ENCODE peak calls at places on chromosomes 3 and 15, in four cellular contexts. D is IMR-90, F is A549, Y is K562. R is an unnamed sample.
A peak's percentile ranks its signal among the peaks of the same experiment; 100 is the strongest.

GRCh38 chr3:18111702-18112311 is 313.3 kb downstream of the SATB1 start:
- DNase-seq in D (peak; percentile 29), F (no peak), Y (no peak), R (peak; percentile 31)

GRCh38 chr3:127925384-127925783 is 10.4 kb downstream of the KBTBD12 start:
- DNase-seq in D (no peak), F (no peak), Y (no peak), R (peak; percentile 12)

GRCh38 chr3:100709840-100710235 is 544 bp downstream of the TFG start:
- DNase-seq in D (peak; percentile 20), F (peak; percentile 21), Y (peak; percentile 71), R (no peak)

GRCh38 chr15:65773386-65774111 is 18.5 kb downstream of the DENND4A start:
- DNase-seq in D (no peak), F (no peak), Y (no peak), R (peak; percentile 88)

GRCh38 chr15:86139828-86140227 is 60.2 kb downstream of the AGBL1 start:
- DNase-seq in D (no peak), F (peak; percentile 18), Y (peak; percentile 17), R (no peak)

GRCh38 chr3:165669502-165669901 is 167.7 kb downstream of the BCHE start:
- DNase-seq in D (peak; percentile 33), F (no peak), Y (no peak), R (no peak)

GRCh38 chr15:71337197-71337845 is 222.1 kb downstream of the THSD4 start:
- DNase-seq in D (no peak), F (no peak), Y (no peak), R (no peak)

GRCh38 chr3:72245183-72245811 is 460.3 kb upstream of the PROK2 start:
- DNase-seq in D (no peak), F (no peak), Y (no peak), R (no peak)

GRCh38 chr15:59349715-59350420 is 22.8 kb downstream of the MYO1E start:
- DNase-seq in D (peak; percentile 94), F (peak; percentile 90), Y (peak; percentile 16), R (no peak)

GRCh38 chr15:66477011-66477410 is 20.6 kb downstream of the SNAPC5 start:
- DNase-seq in D (no peak), F (no peak), Y (no peak), R (no peak)

GRCh38 chr15:34987623-34987981 is 485 bp downstream of the ZNF770 start:
- DNase-seq in D (no peak), F (no peak), Y (no peak), R (no peak)

GRCh38 chr3:99954914-99955644 is 137.4 kb downstream of the CMSS1 start:
- DNase-seq in D (no peak), F (no peak), Y (no peak), R (no peak)

GRCh38 chr15:67085818-67086649 is 20.6 kb downstream of the SMAD3 start:
- DNase-seq in D (peak; percentile 88), F (no peak), Y (no peak), R (peak; percentile 97)

GRCh38 chr15:51286816-51287215 is 51.6 kb downstream of the CYP19A1 start:
- DNase-seq in D (no peak), F (peak; percentile 33), Y (no peak), R (no peak)

DNA sequence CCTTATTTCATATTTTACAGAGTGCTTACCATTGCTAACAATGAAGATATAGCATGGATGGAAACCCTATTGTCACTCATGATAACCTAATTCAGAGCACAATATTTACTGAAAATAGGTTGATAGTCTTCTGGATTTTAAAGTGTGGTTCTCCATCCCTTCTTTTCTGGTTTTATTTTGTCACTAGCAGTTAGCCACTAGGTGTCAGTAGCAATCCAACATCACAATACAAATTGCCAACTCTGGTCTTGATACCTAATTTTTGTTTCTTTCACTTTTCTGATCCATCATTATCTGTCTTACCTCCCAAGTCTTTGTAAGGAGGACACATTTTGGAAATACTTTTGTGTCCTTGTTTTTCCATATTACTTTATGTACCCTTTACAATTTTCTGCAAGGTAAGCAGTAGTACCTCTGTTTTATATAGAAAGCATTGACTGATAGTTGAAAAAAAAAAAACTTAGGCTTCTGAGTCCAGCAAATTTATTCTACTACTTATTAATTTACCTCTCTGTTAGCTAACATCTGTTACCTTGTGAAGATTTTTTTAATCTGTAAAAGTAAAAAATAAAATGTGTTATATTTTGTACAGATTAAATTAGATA is 28.3 kb upstream of the CRYBG3 start:
- DNase-seq in D (peak; percentile 64), F (peak; percentile 60), Y (peak; percentile 5), R (peak; percentile 4)
- TF ChIP-seq ELK1 in D (no peak), F (no peak), Y (no peak), R (no peak)

DNA sequence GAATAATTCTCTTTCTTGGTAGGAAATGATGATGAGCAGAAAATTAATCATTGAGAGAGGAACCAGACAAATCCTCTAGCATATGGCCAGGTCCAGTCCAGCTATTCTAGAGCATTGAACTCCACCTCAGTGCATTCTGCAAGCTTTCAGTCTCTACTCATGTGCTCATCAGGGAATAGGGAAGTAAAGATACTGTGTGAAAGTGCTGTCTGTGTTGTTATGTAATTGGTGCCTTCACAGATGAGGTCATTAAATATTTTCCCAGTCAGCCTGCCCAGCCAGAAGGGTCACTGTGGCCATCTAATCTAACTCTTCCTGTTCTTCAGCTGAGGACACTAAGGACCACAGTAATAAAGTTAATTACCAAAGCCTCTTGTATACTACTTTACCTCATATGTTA is 28.2 kb downstream of the C3orf62 start:
- DNase-seq in D (peak; percentile 16), F (peak; percentile 16), Y (no peak), R (peak; percentile 12)
- TF ChIP-seq ELK1 in D (no peak), F (no peak), Y (no peak), R (no peak)

GRCh38 chr15:96629501-96629900 is 299.0 kb downstream of the NR2F2 start:
- DNase-seq in D (no peak), F (no peak), Y (no peak), R (no peak)
- TF ChIP-seq ELK1 in D (no peak), F (no peak), Y (no peak), R (no peak)

DNA sequence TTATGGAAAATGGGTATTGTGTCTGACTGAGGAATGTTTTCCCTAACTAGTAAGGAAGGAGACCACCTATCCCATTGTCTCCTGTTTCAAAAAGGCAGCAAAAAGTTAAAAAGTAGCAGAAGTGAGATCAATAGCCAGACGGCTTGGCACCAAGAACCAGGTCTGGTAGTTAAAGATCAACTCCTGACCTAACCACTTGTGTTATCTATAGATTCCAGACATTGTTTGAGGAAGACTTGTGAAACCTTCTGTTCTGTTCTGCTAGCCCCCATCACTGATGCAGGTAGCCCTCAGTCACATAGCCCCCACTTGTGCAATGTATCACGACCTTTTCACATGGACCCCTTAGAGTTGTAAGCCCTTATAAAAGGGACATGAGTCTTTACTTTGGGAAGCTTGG is 46.3 kb upstream of the C2CD4B start:
- DNase-seq in D (no peak), F (no peak), Y (no peak), R (no peak)
- TF ChIP-seq ELK1 in D (no peak), F (no peak), Y (no peak), R (no peak)

DNA sequence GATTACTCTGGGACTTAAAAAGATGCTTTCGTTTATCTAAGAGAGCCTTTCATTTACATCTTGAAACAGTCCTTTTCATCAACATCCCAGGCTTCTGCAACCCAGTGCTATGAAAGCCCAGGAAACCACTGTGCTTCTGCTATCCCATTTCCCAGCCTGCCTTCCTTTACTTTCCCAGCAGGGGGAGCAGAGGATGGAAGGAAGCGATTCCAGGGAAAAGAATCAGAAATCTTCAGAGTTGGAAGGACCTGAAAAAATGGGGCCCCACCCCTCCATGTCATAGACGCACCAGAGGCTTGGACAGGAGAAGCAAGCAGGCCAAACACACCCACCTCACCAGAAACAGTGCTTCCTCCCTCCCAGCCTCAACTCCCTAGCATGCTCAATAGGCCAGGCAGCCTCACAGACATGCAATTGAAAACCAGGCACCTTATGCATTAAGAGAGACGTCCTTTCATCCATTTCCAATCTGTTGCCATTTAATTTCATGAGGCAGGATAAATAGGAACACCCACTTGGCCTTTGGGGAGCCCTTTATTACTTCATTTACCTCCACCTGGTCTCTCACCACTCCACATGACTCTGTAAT is 584.1 kb downstream of the NTRK3 start:
- DNase-seq in D (peak; percentile 41), F (peak; percentile 24), Y (peak; percentile 30), R (no peak)
- TF ChIP-seq ELK1 in D (no peak), F (no peak), Y (no peak), R (no peak)

R was measured in GM12878.